ENCODE peak calls at places on chromosomes 6 and 20, in eight cellular contexts. C is BE2C; V is ovary; O is CD8-positive, alpha-beta T cell; E is kidney epithelial cell; T is fibroblast of mammary gland; B is lower lobe of right lung; G is transverse colon. K is an unnamed sample.

GRCh38 chr6:49919261-49919660 is 44.7 kb downstream of the DEFB114 start:
- DNase-seq in C (no peak), V (no peak), O (no peak), E (no peak), T (no peak), B (no peak), G (no peak), K (no peak)

GRCh38 chr20:1280421-1281102 is 14.5 kb downstream of the SNPH start:
- DNase-seq in C (no peak), V (no peak), O (peak), E (no peak), T (peak), B (no peak), G (no peak), K (no peak)

GRCh38 chr6:36917541-36918193 is 31.9 kb downstream of the C6orf89 start:
- DNase-seq in C (no peak), V (no peak), O (no peak), E (no peak), T (peak), B (peak), G (peak), K (no peak)

GRCh38 chr20:42492998-42493397 is 696.7 kb downstream of the PTPRT start:
- DNase-seq in C (no peak), V (no peak), O (no peak), E (no peak), T (no peak), B (no peak), G (no peak), K (no peak)

GRCh38 chr6:132192646-132193045 is 208.6 kb downstream of the MOXD1 start:
- DNase-seq in C (no peak), V (no peak), O (no peak), E (no peak), T (no peak), B (no peak), G (no peak), K (no peak)

GRCh38 chr6:131918650-131919355 is 32.4 kb downstream of the CCN2 start:
- DNase-seq in C (no peak), V (no peak), O (no peak), E (no peak), T (no peak), B (no peak), G (no peak), K (no peak)

GRCh38 chr6:133568970-133569889 is 319.7 kb upstream of the TCF21 start:
- DNase-seq in C (peak), V (peak), O (no peak), E (peak), T (peak), B (no peak), G (peak), K (peak)

GRCh38 chr20:26209171-26209941 is 512.7 kb upstream of the ZNF337 start:
- DNase-seq in C (no peak), V (no peak), O (peak), E (no peak), T (no peak), B (peak), G (no peak), K (no peak)

GRCh38 chr20:13322198-13322597 is 101.1 kb downstream of the ISM1 start:
- DNase-seq in C (no peak), V (no peak), O (no peak), E (no peak), T (no peak), B (no peak), G (no peak), K (no peak)

GRCh38 chr6:56370127-56370540 is 122.8 kb upstream of the COL21A1 start:
- DNase-seq in C (peak), V (no peak), O (no peak), E (no peak), T (peak), B (peak), G (peak), K (peak)

GRCh38 chr20:44696315-44696714 is 18.9 kb upstream of the CCN5 start:
- DNase-seq in C (no peak), V (no peak), O (no peak), E (no peak), T (no peak), B (no peak), G (no peak), K (no peak)

GRCh38 chr6:17015144-17015543 is 86.7 kb upstream of the STMND1 start:
- DNase-seq in C (no peak), V (no peak), O (peak), E (peak), T (peak), B (no peak), G (no peak), K (no peak)

GRCh38 chr6:81998432-81998831 is 246.0 kb upstream of the TENT5A start:
- DNase-seq in C (no peak), V (no peak), O (no peak), E (no peak), T (peak), B (no peak), G (no peak), K (peak)

GRCh38 chr6:161439093-161439492 is 165.2 kb upstream of the AGPAT4 start:
- DNase-seq in C (peak), V (peak), O (no peak), E (peak), T (peak), B (no peak), G (no peak), K (peak)

GRCh38 chr6:87053312-87053711 is 41.6 kb downstream of the CGA start:
- DNase-seq in C (no peak), V (no peak), O (no peak), E (no peak), T (no peak), B (no peak), G (no peak), K (no peak)
- H3K4me3 ChIP-seq in C (no peak), V (no peak), O (no peak), E (no peak), T (no peak), B (no peak), G (no peak), K (no peak)

GRCh38 chr6:149074832-149075258 is 242.7 kb upstream of the TAB2 start:
- DNase-seq in C (no peak), V (no peak), O (no peak), E (no peak), T (no peak), B (no peak), G (no peak), K (no peak)

GRCh38 chr6:149076355-149076734 is 241.2 kb upstream of the TAB2 start:
- DNase-seq in C (no peak), V (no peak), O (no peak), E (no peak), T (no peak), B (no peak), G (no peak), K (no peak)

GRCh38 chr6:149078383-149078782 is 239.1 kb upstream of the TAB2 start:
- DNase-seq in C (no peak), V (no peak), O (no peak), E (no peak), T (no peak), B (no peak), G (no peak), K (no peak)

GRCh38 chr6:149077208-149077607 is 240.3 kb upstream of the TAB2 start:
- DNase-seq in C (no peak), V (no peak), O (no peak), E (no peak), T (peak), B (no peak), G (no peak), K (peak)

DNA sequence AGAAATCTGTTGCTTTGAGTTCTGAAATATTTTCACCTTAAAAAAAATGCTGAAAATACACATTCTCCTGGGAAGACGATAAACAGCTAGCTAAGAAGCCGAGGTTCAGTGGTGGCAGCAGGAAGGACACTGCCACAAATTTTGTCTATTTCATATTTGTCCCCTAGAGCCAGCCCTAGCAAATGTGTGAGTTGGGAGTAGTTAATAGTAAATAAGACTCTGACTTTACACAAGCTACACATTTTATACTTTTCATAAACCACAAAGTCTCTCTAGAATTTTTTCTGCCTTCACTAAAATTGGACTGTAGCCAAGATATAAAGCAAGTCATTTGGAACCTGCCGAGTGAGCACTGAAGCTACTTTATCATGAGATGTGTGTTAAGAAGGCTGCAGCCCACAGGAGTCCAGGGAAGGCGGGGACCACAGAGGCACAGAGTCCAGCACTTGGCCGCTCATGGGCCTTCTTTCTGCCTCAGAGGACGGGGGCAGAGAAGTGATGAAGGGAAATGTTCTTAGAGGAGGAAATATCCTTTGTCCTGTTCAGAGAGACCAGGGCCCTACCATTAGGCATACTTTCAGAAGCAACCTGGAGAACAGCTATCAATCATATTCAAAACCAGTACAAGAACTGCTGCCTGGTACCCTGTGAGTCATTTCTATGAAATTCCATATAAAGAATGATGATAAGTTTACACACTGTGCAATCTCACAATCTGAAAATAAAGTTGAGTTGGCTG is 241.7 kb upstream of the TAB2 start:
- DNase-seq in C (no peak), V (no peak), O (no peak), E (no peak), T (peak), B (no peak), G (no peak), K (peak)
- TF ChIP-seq CTCF in C (no peak), V (no peak), O (no peak), E (no peak), T (no peak), B (no peak), G (no peak), K (no peak)

DNA sequence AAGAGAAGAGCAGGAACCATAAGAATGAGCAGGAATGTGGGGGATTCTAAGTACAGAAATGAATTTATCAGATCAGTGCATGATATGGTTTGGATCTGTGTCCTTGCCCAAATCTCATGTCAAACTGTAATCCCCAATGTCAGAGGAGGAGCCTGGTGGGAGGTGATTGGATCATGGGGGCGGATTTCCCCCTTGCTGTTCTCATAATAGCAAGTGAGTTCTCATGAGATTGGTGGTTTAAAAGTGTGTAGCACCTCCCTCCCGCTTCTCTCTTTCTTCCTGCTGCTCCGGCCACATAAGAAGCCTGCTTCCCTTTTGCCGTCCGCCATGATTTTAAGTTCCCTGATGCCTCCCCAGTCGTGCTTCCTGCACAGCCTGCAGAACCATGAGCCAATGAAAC is 49.2 kb downstream of the KHDC1L start:
- DNase-seq in C (no peak), V (no peak), O (no peak), E (no peak), T (no peak), B (no peak), G (no peak), K (no peak)
- H3K4me3 ChIP-seq in C (no peak), V (no peak), O (no peak), E (no peak), T (no peak), B (no peak), G (no peak), K (no peak)

GRCh38 chr6:31356216-31356945 is 598 bp downstream of the HLA-B start:
- DNase-seq in C (no peak), V (peak), O (peak), E (no peak), T (no peak), B (peak), G (peak), K (no peak)
- TF ChIP-seq CTCF in C (no peak), V (no peak), O (no peak), E (no peak), T (no peak), B (no peak), G (no peak), K (no peak)